ENCODE peak calls at places on chromosomes 4 and X, in six cellular contexts. One of them, this sample, is unnamed.

GRCh38 chrX:130108647-130109428 is 1.5 kb downstream of the ELF4 start:
- DNase-seq in ovary: no peak
- DNase-seq in K562: peak
- DNase-seq in Peyer's patch: peak
- DNase-seq in HepG2: peak
- DNase-seq in H54: peak
- DNase-seq in this sample: no peak

GRCh38 chr4:113382704-113383103 is 333.3 kb downstream of the ANK2 start:
- DNase-seq in Peyer's patch: no peak
- DNase-seq in ovary: no peak
- DNase-seq in H54: no peak
- DNase-seq in K562: no peak
- DNase-seq in HepG2: no peak
- DNase-seq in this sample: no peak

GRCh38 chrX:129115104-129115503 is 408.2 kb downstream of the SMARCA1 start:
- DNase-seq in K562: peak
- DNase-seq in H54: peak
- DNase-seq in HepG2: peak
- DNase-seq in ovary: no peak
- DNase-seq in Peyer's patch: no peak
- DNase-seq in this sample: peak

GRCh38 chr4:187103351-187103750 is 379.7 kb upstream of the FAT1 start:
- DNase-seq in HepG2: no peak
- DNase-seq in K562: no peak
- DNase-seq in H54: no peak
- DNase-seq in ovary: no peak
- DNase-seq in Peyer's patch: no peak
- DNase-seq in this sample: no peak

GRCh38 chrX:38654302-38654701 is 93.0 kb downstream of the TSPAN7 start:
- DNase-seq in H54: no peak
- DNase-seq in HepG2: peak
- DNase-seq in Peyer's patch: no peak
- DNase-seq in ovary: no peak
- DNase-seq in K562: peak
- DNase-seq in this sample: peak

GRCh38 chrX:65997978-65998717 is 41.7 kb downstream of the VSIG4 start:
- DNase-seq in H54: no peak
- DNase-seq in Peyer's patch: no peak
- DNase-seq in HepG2: no peak
- DNase-seq in ovary: no peak
- DNase-seq in K562: peak
- DNase-seq in this sample: no peak

GRCh38 chrX:24294619-24295018 is 19.2 kb downstream of the SUPT20HL2 start:
- DNase-seq in Peyer's patch: no peak
- DNase-seq in H54: no peak
- DNase-seq in K562: peak
- DNase-seq in HepG2: no peak
- DNase-seq in ovary: peak
- DNase-seq in this sample: no peak

GRCh38 chrX:72685810-72686465 is 28.2 kb downstream of the PHKA1 start:
- DNase-seq in Peyer's patch: no peak
- DNase-seq in K562: no peak
- DNase-seq in H54: no peak
- DNase-seq in ovary: no peak
- DNase-seq in HepG2: no peak
- DNase-seq in this sample: peak

DNA sequence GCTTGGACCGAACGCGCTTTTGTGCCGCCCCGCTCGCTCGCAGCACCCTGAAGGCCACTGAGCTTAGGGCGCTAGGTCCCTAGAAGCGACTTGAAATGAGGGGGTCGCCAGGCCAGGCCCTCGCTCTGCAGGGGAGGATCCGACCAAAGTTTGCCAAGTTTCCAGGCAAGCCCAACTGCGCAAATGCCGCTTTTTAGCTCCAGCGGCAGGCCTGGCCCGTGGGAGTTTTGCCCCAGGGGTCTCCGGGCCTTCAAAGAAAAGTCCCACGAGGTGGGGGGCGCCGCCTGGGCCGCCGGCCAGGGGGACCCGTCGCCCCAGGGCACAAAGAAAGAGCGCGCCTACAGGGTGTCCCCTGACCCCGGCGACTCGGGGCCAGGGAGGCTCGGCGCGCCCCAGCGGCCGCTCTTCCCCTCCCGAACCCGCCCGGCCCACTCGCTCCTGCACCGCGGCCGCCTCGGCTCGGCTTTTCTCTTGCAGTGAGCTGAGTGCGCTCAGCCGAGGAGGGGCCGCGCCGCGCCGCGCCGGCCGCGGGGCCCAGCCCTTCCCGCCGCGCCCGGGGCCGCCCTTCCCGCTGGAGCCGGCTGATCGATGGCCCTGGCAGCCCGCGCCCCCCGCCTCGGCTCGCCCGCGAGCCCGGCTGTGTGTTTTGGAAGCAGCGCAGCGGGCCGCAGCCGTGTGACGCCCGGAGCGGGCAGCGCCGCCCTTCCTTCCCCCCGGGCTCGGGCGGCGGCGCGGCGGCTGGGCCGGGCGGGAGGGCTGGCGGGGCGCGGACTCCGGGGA is 788 bp upstream of the KLF3 start:
- DNase-seq in ovary: peak
- DNase-seq in HepG2: no peak
- DNase-seq in Peyer's patch: no peak
- DNase-seq in H54: no peak
- DNase-seq in K562: peak
- DNase-seq in this sample: no peak
- TF ChIP-seq POLR2A in ovary: peak
- TF ChIP-seq POLR2A in HepG2: peak
- TF ChIP-seq POLR2A in Peyer's patch: peak
- TF ChIP-seq POLR2A in H54: peak
- TF ChIP-seq POLR2A in K562: peak
- TF ChIP-seq POLR2A in this sample: no peak

GRCh38 chr4:1684756-1685603 is 867 bp upstream of the FAM53A start:
- DNase-seq in K562: no peak
- DNase-seq in Peyer's patch: no peak
- DNase-seq in H54: no peak
- DNase-seq in HepG2: no peak
- DNase-seq in ovary: peak
- DNase-seq in this sample: no peak
- TF ChIP-seq POLR2A in K562: no peak
- TF ChIP-seq POLR2A in Peyer's patch: no peak
- TF ChIP-seq POLR2A in H54: no peak
- TF ChIP-seq POLR2A in HepG2: no peak
- TF ChIP-seq POLR2A in ovary: no peak
- TF ChIP-seq POLR2A in this sample: no peak

GRCh38 chr4:23945521-23946017 is 55.7 kb upstream of the PPARGC1A start:
- DNase-seq in ovary: no peak
- DNase-seq in HepG2: peak
- DNase-seq in K562: no peak
- DNase-seq in Peyer's patch: no peak
- DNase-seq in H54: peak
- DNase-seq in this sample: no peak
- TF ChIP-seq POLR2A in ovary: no peak
- TF ChIP-seq POLR2A in HepG2: no peak
- TF ChIP-seq POLR2A in K562: no peak
- TF ChIP-seq POLR2A in Peyer's patch: no peak
- TF ChIP-seq POLR2A in H54: no peak
- TF ChIP-seq POLR2A in this sample: no peak

GRCh38 chrX:154380787-154381186 is 1.7 kb downstream of the EMD start:
- DNase-seq in H54: no peak
- DNase-seq in HepG2: no peak
- DNase-seq in ovary: no peak
- DNase-seq in Peyer's patch: no peak
- DNase-seq in K562: no peak
- DNase-seq in this sample: no peak

GRCh38 chrX:154379569-154379951 is 465 bp downstream of the EMD start:
- DNase-seq in K562: no peak
- DNase-seq in Peyer's patch: no peak
- DNase-seq in HepG2: no peak
- DNase-seq in ovary: no peak
- DNase-seq in H54: no peak
- DNase-seq in this sample: no peak

GRCh38 chrX:154378059-154378798 is 866 bp upstream of the EMD start:
- DNase-seq in K562: no peak
- DNase-seq in Peyer's patch: no peak
- DNase-seq in HepG2: no peak
- DNase-seq in ovary: peak
- DNase-seq in H54: no peak
- DNase-seq in this sample: no peak

GRCh38 chrX:154380153-154380552 is 1.1 kb downstream of the EMD start:
- DNase-seq in H54: no peak
- DNase-seq in HepG2: no peak
- DNase-seq in ovary: no peak
- DNase-seq in Peyer's patch: no peak
- DNase-seq in K562: no peak
- DNase-seq in this sample: no peak

GRCh38 chrX:154378799-154379568 is at the start of gene EMD:
- DNase-seq in ovary: peak
- DNase-seq in Peyer's patch: peak
- DNase-seq in HepG2: peak
- DNase-seq in K562: peak
- DNase-seq in H54: peak
- DNase-seq in this sample: peak
- TF ChIP-seq POLR2A in ovary: peak
- TF ChIP-seq POLR2A in Peyer's patch: peak
- TF ChIP-seq POLR2A in HepG2: no peak
- TF ChIP-seq POLR2A in K562: peak
- TF ChIP-seq POLR2A in H54: peak
- TF ChIP-seq POLR2A in this sample: no peak

This sample was measured in HCT116.